ENCODE peak calls at places on chromosomes 2 and 18, in seven cellular contexts. D is Right ventricle myocardium superior, R is natural killer cell, U is right cardiac atrium, S is omental fat pad, B is T-helper 17 cell, G is A549. W is an unnamed sample.

GRCh38 chr2:225097035-225097434 is 54.8 kb upstream of the DOCK10 start:
- ATAC-seq in U (no peak), B (no peak), S (no peak), G (no peak), R (no peak), D (no peak), W (no peak)

GRCh38 chr2:96225016-96225533 is 16.4 kb upstream of the STARD7 start:
- ATAC-seq in S (no peak), R (peak; percentile 18), G (no peak), D (no peak), B (peak; percentile 42), U (no peak), W (no peak)

GRCh38 chr2:240021488-240022104 is 3.5 kb downstream of the NDUFA10 start:
- ATAC-seq in S (no peak), B (peak; percentile 29), G (peak; percentile 73), R (no peak), U (no peak), D (no peak), W (no peak)

GRCh38 chr2:242085941-242086621 is 216.6 kb downstream of the RTP5 start:
- ATAC-seq in S (no peak), D (peak; percentile 76), U (peak; percentile 58), G (no peak), R (no peak), B (peak; percentile 15), W (peak; percentile 31)

GRCh38 chr2:232231514-232231913 is 147.0 kb upstream of the ALPP start:
- ATAC-seq in B (no peak), D (no peak), U (no peak), R (no peak), G (no peak), S (no peak), W (no peak)

GRCh38 chr2:15616429-15616828 is 24.8 kb downstream of the DDX1 start:
- ATAC-seq in D (no peak), B (no peak), U (no peak), G (no peak), S (no peak), R (no peak), W (no peak)

GRCh38 chr18:63162271-63163014 is 157.1 kb downstream of the BCL2 start:
- ATAC-seq in S (no peak), U (no peak), G (no peak), R (peak; percentile 8), B (no peak), D (peak; percentile 14), W (peak; percentile 26)

GRCh38 chr2:211396815-211397214 is 840.4 kb downstream of the CPS1 start:
- ATAC-seq in R (no peak), D (peak; percentile 52), B (no peak), U (no peak), G (no peak), S (no peak), W (no peak)

GRCh38 chr2:240121190-240121589 is 14.9 kb downstream of the COPS9 start:
- ATAC-seq in S (no peak), G (no peak), B (no peak), U (no peak), R (no peak), D (no peak), W (no peak)

GRCh38 chr18:50119363-50119762 is 75.6 kb downstream of the MYO5B start:
- ATAC-seq in B (no peak), D (no peak), G (no peak), S (no peak), R (no peak), U (no peak), W (no peak)

GRCh38 chr18:10101729-10102128 is 187.9 kb downstream of the VAPA start:
- ATAC-seq in R (no peak), G (no peak), D (no peak), S (no peak), B (no peak), U (no peak), W (no peak)

W was measured in gastroesophageal sphincter.